ENCODE peak calls at places on chromosomes 13 and 19, in ten cellular contexts. K is midbrain, P is GM23338, B is NCI-H1105, M is pancreas, Y is NCI-H2029 treated with DMSO at 0.1 percent for 48 hours, V is amygdala, G is T-helper 17 cell, W is NCI-H446, R is HTR-8/SVneo. X is an unnamed sample.

GRCh38 chr13:93280688-93281087 is 54.1 kb downstream of the GPC6 start:
- DNase-seq in P (no peak), K (no peak), W (no peak), G (no peak), B (no peak), V (no peak), Y (no peak), R (no peak), M (no peak), X (no peak)

GRCh38 chr19:5951338-5951861 is 26.5 kb downstream of the RANBP3 start:
- DNase-seq in W (no peak), R (no peak), P (peak), K (peak), M (no peak), B (no peak), V (no peak), Y (no peak), G (no peak), X (no peak)

GRCh38 chr13:45626731-45627374 is 11.3 kb upstream of the ERICH6B start:
- DNase-seq in R (peak), M (no peak), Y (no peak), W (no peak), G (no peak), B (no peak), V (no peak), K (no peak), P (no peak), X (no peak)

GRCh38 chr19:12880551-12881171 is 588 bp downstream of the DNASE2 start:
- DNase-seq in Y (no peak), P (peak), M (peak), V (no peak), R (no peak), K (no peak), G (no peak), W (no peak), B (no peak), X (peak)

GRCh38 chr19:45153339-45154063 is 7.3 kb downstream of the NKPD1 start:
- DNase-seq in Y (no peak), W (no peak), M (peak), P (peak), B (peak), G (peak), V (no peak), K (peak), R (no peak), X (peak)

GRCh38 chr19:32227561-32228165 is 117.7 kb upstream of the ZNF507 start:
- DNase-seq in B (no peak), K (no peak), G (no peak), V (no peak), R (no peak), P (peak), Y (no peak), M (no peak), W (no peak), X (no peak)

GRCh38 chr13:110126391-110126961 is 180.5 kb downstream of the COL4A1 start:
- DNase-seq in W (no peak), G (no peak), V (no peak), Y (peak), P (peak), B (no peak), R (peak), M (no peak), K (peak), X (peak)

GRCh38 chr19:45553464-45553863 is 31.1 kb downstream of the OPA3 start:
- DNase-seq in V (no peak), W (no peak), M (peak), Y (no peak), B (no peak), G (no peak), P (peak), K (no peak), R (no peak), X (no peak)

GRCh38 chr19:9461938-9462337 is 26.6 kb upstream of the ZNF266 start:
- DNase-seq in V (no peak), M (no peak), P (no peak), W (no peak), B (no peak), G (no peak), K (no peak), R (no peak), Y (no peak), X (no peak)

GRCh38 chr13:106499113-106499512 is 36.3 kb downstream of the EFNB2 start:
- DNase-seq in P (no peak), R (no peak), Y (no peak), K (no peak), B (no peak), W (no peak), M (no peak), V (no peak), G (no peak), X (no peak)

GRCh38 chr13:43058318-43058674 is 34.9 kb downstream of the DNAJC15 start:
- DNase-seq in Y (no peak), P (no peak), W (no peak), B (no peak), K (no peak), R (peak), V (no peak), G (no peak), M (no peak), X (peak)

GRCh38 chr13:33490461-33491327 is 205.1 kb upstream of the STARD13 start:
- DNase-seq in B (no peak), G (no peak), Y (no peak), V (no peak), K (peak), W (no peak), R (no peak), M (no peak), P (peak), X (peak)

GRCh38 chr13:33194820-33195692 is 90.5 kb downstream of the STARD13 start:
- DNase-seq in M (peak), W (no peak), Y (no peak), R (no peak), P (no peak), G (no peak), K (no peak), V (no peak), B (no peak), X (peak)

GRCh38 chr13:24271611-24272451 is 37.5 kb upstream of the C1QTNF9 start:
- DNase-seq in W (no peak), G (peak), Y (no peak), R (peak), B (no peak), P (no peak), V (peak), K (peak), M (peak), X (peak)

GRCh38 chr13:61252213-61252612 is 163.4 kb downstream of the PCDH20 start:
- DNase-seq in V (no peak), P (no peak), W (no peak), Y (no peak), R (no peak), M (no peak), G (no peak), B (no peak), K (no peak), X (no peak)

GRCh38 chr13:102779426-102780159 is 6.0 kb upstream of the TEX30 start:
- DNase-seq in B (no peak), G (no peak), V (no peak), P (no peak), M (no peak), R (no peak), Y (no peak), K (no peak), W (no peak), X (no peak)

GRCh38 chr13:110227864-110228643 is 78.9 kb downstream of the COL4A1 start:
- DNase-seq in V (no peak), Y (no peak), K (no peak), P (no peak), G (no peak), R (no peak), W (no peak), B (no peak), M (no peak), X (no peak)

GRCh38 chr19:1266818-1267440 is 2.2 kb upstream of the CIRBP start:
- DNase-seq in W (peak), V (peak), G (peak), P (peak), Y (no peak), M (peak), B (peak), R (no peak), K (peak), X (peak)

GRCh38 chr19:848457-848921 is 3.6 kb upstream of the ELANE start:
- DNase-seq in B (no peak), V (no peak), P (no peak), W (no peak), G (no peak), Y (no peak), R (no peak), K (no peak), M (no peak), X (no peak)

GRCh38 chr19:48216933-48217332 is 38.8 kb downstream of the CARD8 start:
- DNase-seq in K (no peak), W (no peak), G (no peak), M (no peak), Y (no peak), B (no peak), R (no peak), P (peak), V (no peak), X (no peak)

GRCh38 chr13:102773441-102774209 is at the start of gene TEX30:
- DNase-seq in B (no peak), R (peak), W (no peak), M (peak), G (peak), Y (peak), K (peak), V (peak), P (peak), X (peak)

GRCh38 chr13:60080871-60081270 is 82.9 kb downstream of the DIAPH3 start:
- DNase-seq in G (no peak), B (no peak), K (no peak), P (no peak), M (no peak), W (no peak), R (no peak), Y (no peak), V (no peak), X (no peak)

GRCh38 chr19:30669329-30670010 is 297.3 kb downstream of the ZNF536 start:
- DNase-seq in V (no peak), Y (no peak), R (peak), M (peak), P (peak), K (peak), G (peak), W (peak), B (peak), X (peak)

GRCh38 chr19:51138549-51138979 is 3.5 kb upstream of the SIGLEC7 start:
- DNase-seq in R (no peak), B (no peak), G (no peak), V (no peak), K (peak), P (no peak), Y (no peak), M (no peak), W (no peak), X (peak)

GRCh38 chr13:47426126-47426849 is 529.4 kb upstream of the HTR2A start:
- DNase-seq in B (no peak), K (no peak), R (no peak), P (no peak), M (no peak), G (no peak), W (no peak), V (no peak), Y (no peak), X (peak)

GRCh38 chr19:41615207-41615606 is 11.7 kb downstream of the CEACAM4 start:
- DNase-seq in B (no peak), M (no peak), W (no peak), V (no peak), P (no peak), R (no peak), K (no peak), Y (no peak), G (no peak), X (no peak)

GRCh38 chr13:114241918-114242317 is 7.2 kb downstream of the CDC16 start:
- DNase-seq in B (no peak), W (no peak), M (no peak), P (no peak), R (no peak), K (no peak), G (no peak), Y (no peak), V (no peak), X (no peak)

GRCh38 chr13:48859168-48860105 is 116.3 kb upstream of the FNDC3A start:
- DNase-seq in G (no peak), V (no peak), W (no peak), P (peak), R (no peak), Y (no peak), K (peak), M (no peak), B (no peak), X (no peak)

GRCh38 chr13:65971541-65971940 is 1258.6 kb downstream of the PCDH9 start:
- DNase-seq in M (no peak), Y (no peak), B (no peak), W (no peak), G (no peak), V (no peak), K (no peak), P (peak), R (no peak), X (no peak)

GRCh38 chr19:38944981-38945506 is 14.3 kb downstream of the MRPS12 start:
- DNase-seq in B (peak), Y (no peak), R (no peak), P (peak), G (no peak), V (no peak), M (no peak), K (no peak), W (no peak), X (no peak)

X was measured in cardiac fibroblast.